ENCODE peak calls at places on chromosome 14, in eight cellular contexts. R, Q, U, C, G, Z, F and Y are unnamed samples.

GRCh38 chr14:78243187-78243586 is 73.0 kb downstream of the NRXN3 start:
- DNase-seq in R (no peak), Q (no peak), U (no peak), C (no peak), G (no peak), Z (no peak), F (no peak), Y (no peak)

GRCh38 chr14:55052259-55052930 is 948 bp downstream of the MAPK1IP1L start:
- DNase-seq in R (no peak), Q (no peak), U (no peak), C (no peak), G (no peak), Z (no peak), F (no peak), Y (no peak)

GRCh38 chr14:75306917-75307699 is 28.5 kb downstream of the FOS start:
- DNase-seq in R (no peak), Q (no peak), U (no peak), C (no peak), G (peak; percentile 65), Z (no peak), F (no peak), Y (no peak)

GRCh38 chr14:41749425-41749824 is 142.7 kb downstream of the LRFN5 start:
- DNase-seq in R (no peak), Q (no peak), U (no peak), C (no peak), G (no peak), Z (no peak), F (no peak), Y (no peak)

GRCh38 chr14:35406811-35407630 is 2.5 kb upstream of the NFKBIA start:
- DNase-seq in R (no peak), Q (no peak), U (no peak), C (no peak), G (no peak), Z (peak; percentile 48), F (no peak), Y (peak; percentile 51)

GRCh38 chr14:44901696-44902095 is 60.1 kb downstream of the KLHL28 start:
- DNase-seq in R (no peak), Q (no peak), U (no peak), C (no peak), G (no peak), Z (no peak), F (no peak), Y (no peak)

GRCh38 chr14:90805662-90806548 is 10.3 kb downstream of the TTC7B start:
- DNase-seq in R (peak; percentile 46), Q (peak; percentile 45), U (no peak), C (no peak), G (peak; percentile 69), Z (no peak), F (no peak), Y (no peak)

GRCh38 chr14:95305940-95306339 is 13.8 kb downstream of the CLMN start:
- DNase-seq in R (no peak), Q (no peak), U (no peak), C (no peak), G (no peak), Z (no peak), F (no peak), Y (no peak)

GRCh38 chr14:59352951-59353350 is 112.2 kb downstream of the GPR135 start:
- DNase-seq in R (no peak), Q (no peak), U (no peak), C (no peak), G (no peak), Z (no peak), F (no peak), Y (no peak)

GRCh38 chr14:101337053-101337452 is 224.2 kb upstream of the DIO3 start:
- DNase-seq in R (no peak), Q (no peak), U (no peak), C (no peak), G (no peak), Z (no peak), F (no peak), Y (no peak)

GRCh38 chr14:65156568-65157366 is 54.5 kb upstream of the MAX start:
- DNase-seq in R (peak; percentile 60), Q (no peak), U (peak; percentile 80), C (no peak), G (no peak), Z (no peak), F (peak; percentile 14), Y (peak; percentile 33)

GRCh38 chr14:29278301-29278700 is 511.7 kb downstream of the FOXG1 start:
- DNase-seq in R (no peak), Q (no peak), U (no peak), C (no peak), G (no peak), Z (no peak), F (no peak), Y (no peak)

GRCh38 chr14:49019467-49020100 is 566.6 kb downstream of the RPS29 start:
- DNase-seq in R (no peak), Q (no peak), U (no peak), C (no peak), G (no peak), Z (no peak), F (no peak), Y (no peak)

GRCh38 chr14:65847065-65847847 is 434.7 kb downstream of the FUT8 start:
- DNase-seq in R (no peak), Q (no peak), U (no peak), C (no peak), G (no peak), Z (no peak), F (no peak), Y (no peak)

GRCh38 chr14:75470238-75470797 is 42.5 kb downstream of the JDP2 start:
- DNase-seq in R (no peak), Q (no peak), U (no peak), C (no peak), G (no peak), Z (no peak), F (no peak), Y (no peak)

GRCh38 chr14:88492272-88493089 is 62.3 kb downstream of the PTPN21 start:
- DNase-seq in R (peak; percentile 52), Q (no peak), U (no peak), C (peak; percentile 35), G (peak; percentile 89), Z (peak; percentile 82), F (peak; percentile 37), Y (peak; percentile 80)

GRCh38 chr14:90483551-90483950 is 86.7 kb downstream of the CALM1 start:
- DNase-seq in R (no peak), Q (no peak), U (peak; percentile 61), C (no peak), G (no peak), Z (peak; percentile 48), F (no peak), Y (peak; percentile 31)

GRCh38 chr14:70555890-70556289 is 21.1 kb upstream of the ADAM20 start:
- DNase-seq in R (no peak), Q (peak; percentile 18), U (no peak), C (peak; percentile 2), G (peak; percentile 36), Z (peak; percentile 56), F (no peak), Y (peak; percentile 7)

GRCh38 chr14:50063876-50064420 is 52.4 kb downstream of the VCPKMT start:
- DNase-seq in R (no peak), Q (no peak), U (no peak), C (no peak), G (no peak), Z (no peak), F (no peak), Y (no peak)

GRCh38 chr14:104609666-104610065 is 5.1 kb upstream of the TMEM179 start:
- DNase-seq in R (no peak), Q (no peak), U (peak; percentile 15), C (no peak), G (peak; percentile 9), Z (no peak), F (no peak), Y (no peak)

GRCh38 chr14:74380172-74380571 is 31.9 kb downstream of the VRTN start:
- DNase-seq in R (no peak), Q (no peak), U (no peak), C (no peak), G (peak; percentile 7), Z (no peak), F (no peak), Y (no peak)

GRCh38 chr14:51648296-51648695 is 3.4 kb upstream of the FRMD6 start:
- DNase-seq in R (no peak), Q (no peak), U (no peak), C (no peak), G (no peak), Z (no peak), F (no peak), Y (no peak)

GRCh38 chr14:49173765-49174373 is 412.3 kb downstream of the RPS29 start:
- DNase-seq in R (no peak), Q (no peak), U (no peak), C (peak; percentile 17), G (peak; percentile 92), Z (peak; percentile 51), F (no peak), Y (no peak)

GRCh38 chr14:78007160-78007559 is 163.0 kb upstream of the NRXN3 start:
- DNase-seq in R (no peak), Q (no peak), U (no peak), C (no peak), G (no peak), Z (no peak), F (no peak), Y (no peak)

GRCh38 chr14:74825008-74825407 is 50.9 kb downstream of the PROX2 start:
- DNase-seq in R (no peak), Q (no peak), U (no peak), C (no peak), G (no peak), Z (no peak), F (no peak), Y (no peak)

GRCh38 chr14:55514819-55515470 is 65.1 kb upstream of the KTN1 start:
- DNase-seq in R (no peak), Q (no peak), U (no peak), C (no peak), G (no peak), Z (no peak), F (no peak), Y (no peak)

GRCh38 chr14:76769636-76770292 is 8.5 kb downstream of the VASH1 start:
- DNase-seq in R (peak; percentile 9), Q (no peak), U (peak; percentile 61), C (no peak), G (peak; percentile 32), Z (no peak), F (no peak), Y (no peak)

GRCh38 chr14:61357118-61357517 is 35.7 kb downstream of the PRKCH start:
- DNase-seq in R (no peak), Q (no peak), U (no peak), C (no peak), G (no peak), Z (no peak), F (no peak), Y (no peak)
- H3K27ac ChIP-seq in R (peak overlapping the region; percentile 20), Q (peak overlapping the region; percentile 79), U (no peak overlapping the region), C (no peak overlapping the region), G (no peak overlapping the region), Z (no peak overlapping the region), F (no peak overlapping the region), Y (no peak overlapping the region)

GRCh38 chr14:68362841-68363240 is 430.0 kb downstream of the ZFP36L1 start:
- DNase-seq in R (no peak), Q (no peak), U (no peak), C (no peak), G (no peak), Z (no peak), F (no peak), Y (no peak)
- H3K4me1 ChIP-seq in R (peaks cover 7% of the 10 kb centered on the region), Q (peaks cover 34% of the 10 kb centered on the region), U (peaks cover 4% of the 10 kb centered on the region), C (peaks cover 24% of the 10 kb centered on the region), G (peaks cover 12% of the 10 kb centered on the region), Z (peaks cover 26% of the 10 kb centered on the region), F (peaks cover 14% of the 10 kb centered on the region), Y (peaks cover 3% of the 10 kb centered on the region)

GRCh38 chr14:106094654-106095189 is 568.3 kb downstream of the TMEM121 start:
- DNase-seq in R (no peak), Q (no peak), U (no peak), C (no peak), G (peak; percentile 57), Z (no peak), F (no peak), Y (no peak)
- TF ChIP-seq CTCF in R (no peak), Q (no peak), U (no peak), C (peak; percentile 26), G (peak; percentile 44), Z (no peak), F (no peak), Y (peak; percentile 10)

GRCh38 chr14:23381017-23381375 is 4.2 kb downstream of the CMTM5 start:
- DNase-seq in R (no peak), Q (no peak), U (no peak), C (no peak), G (no peak), Z (no peak), F (no peak), Y (no peak)
- H3K27ac ChIP-seq in R (no peak overlapping the region), Q (peak overlapping the region; percentile 48), U (no peak overlapping the region), C (no peak overlapping the region), G (no peak overlapping the region), Z (no peak overlapping the region), F (no peak overlapping the region), Y (no peak overlapping the region)